ENCODE peak calls at places on chromosome X, in five cellular contexts. One of them, this sample, is unnamed.

GRCh38 chrX:38149016-38149415 is 71.7 kb downstream of the SRPX start:
- DNase-seq in IMR-90: no peak
- DNase-seq in mesendoderm: no peak
- DNase-seq in H9: no peak
- DNase-seq in H1: no peak
- DNase-seq in this sample: no peak

GRCh38 chrX:16807548-16807947 is 21.3 kb downstream of the TXLNG start:
- DNase-seq in H9: no peak
- DNase-seq in H1: no peak
- DNase-seq in mesendoderm: peak; percentile 54
- DNase-seq in IMR-90: peak; percentile 38
- DNase-seq in this sample: no peak

GRCh38 chrX:40434947-40435346 is 145.8 kb upstream of the ATP6AP2 start:
- DNase-seq in mesendoderm: peak; percentile 37
- DNase-seq in IMR-90: peak; percentile 1
- DNase-seq in H9: peak; percentile 76
- DNase-seq in H1: no peak
- DNase-seq in this sample: no peak

GRCh38 chrX:25721564-25721963 is 416.6 kb upstream of the MAGEB18 start:
- DNase-seq in H1: no peak
- DNase-seq in H9: no peak
- DNase-seq in IMR-90: no peak
- DNase-seq in mesendoderm: peak; percentile 4
- DNase-seq in this sample: peak; percentile 0

GRCh38 chrX:139429913-139430312 is 100.6 kb upstream of the F9 start:
- DNase-seq in mesendoderm: peak; percentile 38
- DNase-seq in IMR-90: no peak
- DNase-seq in H9: no peak
- DNase-seq in H1: no peak
- DNase-seq in this sample: no peak

GRCh38 chrX:112051546-112051945 is 31.0 kb downstream of the TRPC5 start:
- DNase-seq in H1: no peak
- DNase-seq in H9: no peak
- DNase-seq in mesendoderm: no peak
- DNase-seq in IMR-90: no peak
- DNase-seq in this sample: no peak

GRCh38 chrX:17464196-17464595 is 89.2 kb downstream of the NHS start:
- DNase-seq in H1: no peak
- DNase-seq in H9: no peak
- DNase-seq in mesendoderm: peak; percentile 44
- DNase-seq in IMR-90: peak; percentile 50
- DNase-seq in this sample: no peak

GRCh38 chrX:46811101-46811500 is 25.7 kb upstream of the RP2 start:
- DNase-seq in IMR-90: no peak
- DNase-seq in H1: no peak
- DNase-seq in mesendoderm: no peak
- DNase-seq in H9: no peak
- DNase-seq in this sample: no peak

GRCh38 chrX:71081348-71082148 is 13.4 kb upstream of the SNX12 start:
- DNase-seq in IMR-90: peak; percentile 45
- DNase-seq in H1: no peak
- DNase-seq in mesendoderm: no peak
- DNase-seq in H9: no peak
- DNase-seq in this sample: no peak

GRCh38 chrX:148865237-148865636 is 364.8 kb downstream of the AFF2 start:
- DNase-seq in H9: no peak
- DNase-seq in mesendoderm: peak; percentile 5
- DNase-seq in H1: no peak
- DNase-seq in IMR-90: no peak
- DNase-seq in this sample: no peak

GRCh38 chrX:129726307-129727111 is 12.3 kb upstream of the XPNPEP2 start:
- DNase-seq in mesendoderm: peak; percentile 76
- DNase-seq in H1: peak; percentile 34
- DNase-seq in H9: peak; percentile 70
- DNase-seq in IMR-90: peak; percentile 69
- DNase-seq in this sample: peak; percentile 47

GRCh38 chrX:69151898-69152297 is 13.4 kb downstream of the PJA1 start:
- DNase-seq in H9: no peak
- DNase-seq in IMR-90: no peak
- DNase-seq in mesendoderm: no peak
- DNase-seq in H1: no peak
- DNase-seq in this sample: no peak

GRCh38 chrX:69146739-69147138 is 18.5 kb downstream of the PJA1 start:
- DNase-seq in IMR-90: no peak
- DNase-seq in H1: no peak
- DNase-seq in mesendoderm: no peak
- DNase-seq in H9: no peak
- DNase-seq in this sample: no peak

GRCh38 chrX:69150294-69150960 is 14.8 kb downstream of the PJA1 start:
- DNase-seq in H1: no peak
- DNase-seq in H9: no peak
- DNase-seq in mesendoderm: peak; percentile 81
- DNase-seq in IMR-90: no peak
- DNase-seq in this sample: no peak

GRCh38 chrX:69152398-69152797 is 12.9 kb downstream of the PJA1 start:
- DNase-seq in H9: peak; percentile 21
- DNase-seq in IMR-90: no peak
- DNase-seq in H1: no peak
- DNase-seq in mesendoderm: no peak
- DNase-seq in this sample: no peak

DNA sequence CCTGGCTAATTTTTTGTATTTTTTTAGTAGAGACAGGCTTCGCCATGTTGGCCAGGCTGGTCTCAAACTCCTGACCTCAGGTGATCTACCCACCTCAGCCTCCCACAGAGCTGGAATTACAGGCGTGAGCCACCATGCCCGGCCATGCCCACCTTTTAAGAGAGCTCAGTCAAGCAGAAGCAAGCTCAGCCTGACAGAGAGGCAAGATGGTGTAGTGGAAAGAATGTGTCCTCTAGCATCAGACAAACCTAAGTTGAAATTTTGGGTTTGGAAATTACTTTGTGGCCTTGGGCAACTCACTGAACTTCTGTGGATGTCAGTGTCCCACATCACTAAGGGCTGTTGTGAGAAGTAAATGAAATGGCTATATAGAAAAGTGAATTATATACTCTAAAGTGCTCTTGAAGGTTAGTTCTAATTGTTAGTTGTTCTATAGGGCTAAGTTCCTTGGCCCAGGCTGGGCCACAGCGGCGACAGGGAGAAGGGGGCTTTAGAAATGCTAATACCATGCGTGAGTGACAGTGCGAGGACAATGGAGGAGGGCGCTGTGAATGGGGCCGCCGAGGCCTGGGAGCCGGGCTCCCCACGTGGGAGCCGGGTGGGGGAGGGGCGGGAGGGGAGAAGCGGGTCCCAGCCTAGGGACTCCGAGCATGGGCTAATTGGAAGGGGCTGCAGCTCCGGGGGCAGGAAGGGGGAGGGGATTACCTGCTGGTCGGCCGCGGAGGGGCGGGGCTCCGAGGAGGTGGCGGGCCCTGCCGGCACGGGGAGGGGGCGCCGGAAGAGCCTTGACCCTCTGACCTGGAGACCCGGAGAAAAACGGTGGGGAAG is 15.6 kb downstream of the PJA1 start:
- DNase-seq in H9: peak; percentile 92
- DNase-seq in mesendoderm: peak; percentile 88
- DNase-seq in H1: no peak
- DNase-seq in IMR-90: no peak
- DNase-seq in this sample: peak; percentile 67
- H4K8ac ChIP-seq in H9: no peak overlapping the region
- H4K8ac ChIP-seq in mesendoderm: no peak overlapping the region
- H4K8ac ChIP-seq in H1: no peak overlapping the region
- H4K8ac ChIP-seq in IMR-90: no peak overlapping the region
- H4K8ac ChIP-seq in this sample: no peak overlapping the region

GRCh38 chrX:103480526-103480925 is 38.8 kb downstream of the RAB40A start:
- DNase-seq in H9: no peak
- DNase-seq in H1: no peak
- DNase-seq in mesendoderm: no peak
- DNase-seq in IMR-90: no peak
- DNase-seq in this sample: no peak
- H4K8ac ChIP-seq in H9: no peak overlapping the region
- H4K8ac ChIP-seq in H1: no peak overlapping the region
- H4K8ac ChIP-seq in mesendoderm: no peak overlapping the region
- H4K8ac ChIP-seq in IMR-90: no peak overlapping the region
- H4K8ac ChIP-seq in this sample: no peak overlapping the region

DNA sequence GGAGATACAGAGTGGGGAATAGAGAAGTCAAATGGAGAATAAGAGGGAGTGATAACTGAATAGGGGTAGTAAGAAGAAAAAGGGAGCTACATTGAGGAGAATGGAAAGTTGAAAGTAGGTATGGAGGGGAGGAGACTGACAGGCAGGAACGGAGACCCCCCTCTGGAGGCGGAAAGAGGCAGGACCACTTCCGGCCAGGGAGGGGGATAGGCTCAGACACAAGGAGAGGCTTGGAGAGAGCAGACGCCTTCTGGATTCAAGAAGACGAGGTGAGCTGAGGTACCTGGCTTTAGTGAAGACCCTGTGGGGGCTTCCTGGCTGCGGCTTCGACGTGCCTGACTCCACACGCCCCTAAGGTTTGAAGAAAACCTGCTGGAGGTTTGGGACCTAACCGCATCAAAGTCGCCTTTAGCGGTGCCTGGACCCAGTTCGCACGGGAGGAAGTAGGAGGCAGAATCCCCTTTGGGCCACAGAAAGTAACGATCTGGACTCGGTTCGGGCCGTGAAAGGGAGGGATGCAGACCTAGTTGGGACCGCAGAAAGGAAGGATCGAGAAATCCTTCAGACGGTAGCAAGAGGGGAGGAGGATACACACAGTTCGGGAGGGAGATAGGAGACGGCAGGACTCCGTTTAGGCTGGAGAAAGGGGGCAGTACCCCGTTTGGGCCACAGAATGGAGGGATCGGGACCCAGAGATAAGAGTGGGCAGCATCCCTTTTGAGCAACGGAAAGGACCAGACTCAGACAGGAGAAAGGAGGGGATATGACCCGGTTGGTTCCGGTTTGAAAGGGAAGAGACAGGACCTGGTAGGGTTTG is at the start of gene TRO:
- DNase-seq in IMR-90: peak; percentile 10
- DNase-seq in H1: no peak
- DNase-seq in mesendoderm: peak; percentile 73
- DNase-seq in H9: peak; percentile 67
- DNase-seq in this sample: peak; percentile 20
- H4K8ac ChIP-seq in IMR-90: peak within 1 kb of the TSS; percentile 78
- H4K8ac ChIP-seq in H1: no peak within 1 kb of the TSS
- H4K8ac ChIP-seq in mesendoderm: no peak within 1 kb of the TSS
- H4K8ac ChIP-seq in H9: no peak within 1 kb of the TSS
- H4K8ac ChIP-seq in this sample: no peak within 1 kb of the TSS

GRCh38 chrX:48003758-48004457 is at the start of gene ZNF182:
- DNase-seq in H9: peak; percentile 93
- DNase-seq in IMR-90: peak; percentile 83
- DNase-seq in H1: peak; percentile 77
- DNase-seq in mesendoderm: peak; percentile 95
- DNase-seq in this sample: peak; percentile 85

GRCh38 chrX:48002929-48003328 is 860 bp downstream of the ZNF182 start:
- DNase-seq in mesendoderm: no peak
- DNase-seq in H1: no peak
- DNase-seq in H9: no peak
- DNase-seq in IMR-90: no peak
- DNase-seq in this sample: no peak

GRCh38 chrX:48003367-48003757 is 427 bp downstream of the ZNF182 start:
- DNase-seq in H9: no peak
- DNase-seq in mesendoderm: no peak
- DNase-seq in IMR-90: no peak
- DNase-seq in H1: no peak
- DNase-seq in this sample: no peak
- H4K8ac ChIP-seq in H9: no peak overlapping the region
- H4K8ac ChIP-seq in mesendoderm: no peak overlapping the region
- H4K8ac ChIP-seq in IMR-90: peak overlapping the region; percentile 96
- H4K8ac ChIP-seq in H1: peak overlapping the region; percentile 79
- H4K8ac ChIP-seq in this sample: no peak overlapping the region

GRCh38 chrX:154398668-154399526 is 720 bp downstream of the RPL10 start:
- DNase-seq in IMR-90: peak; percentile 67
- DNase-seq in H9: peak; percentile 70
- DNase-seq in H1: no peak
- DNase-seq in mesendoderm: peak; percentile 82
- DNase-seq in this sample: no peak
- H4K8ac ChIP-seq in IMR-90: peak overlapping the region; percentile 88
- H4K8ac ChIP-seq in H9: no peak overlapping the region
- H4K8ac ChIP-seq in H1: peak overlapping the region; percentile 90
- H4K8ac ChIP-seq in mesendoderm: no peak overlapping the region
- H4K8ac ChIP-seq in this sample: no peak overlapping the region

GRCh38 chrX:1591863-1592127 is 391 bp downstream of the AKAP17A start:
- DNase-seq in H1: no peak
- DNase-seq in H9: no peak
- DNase-seq in IMR-90: no peak
- DNase-seq in mesendoderm: no peak
- DNase-seq in this sample: no peak
- H4K8ac ChIP-seq in H1: peak overlapping the region; percentile 95
- H4K8ac ChIP-seq in H9: no peak overlapping the region
- H4K8ac ChIP-seq in IMR-90: peak overlapping the region; percentile 9
- H4K8ac ChIP-seq in mesendoderm: no peak overlapping the region
- H4K8ac ChIP-seq in this sample: no peak overlapping the region

DNA sequence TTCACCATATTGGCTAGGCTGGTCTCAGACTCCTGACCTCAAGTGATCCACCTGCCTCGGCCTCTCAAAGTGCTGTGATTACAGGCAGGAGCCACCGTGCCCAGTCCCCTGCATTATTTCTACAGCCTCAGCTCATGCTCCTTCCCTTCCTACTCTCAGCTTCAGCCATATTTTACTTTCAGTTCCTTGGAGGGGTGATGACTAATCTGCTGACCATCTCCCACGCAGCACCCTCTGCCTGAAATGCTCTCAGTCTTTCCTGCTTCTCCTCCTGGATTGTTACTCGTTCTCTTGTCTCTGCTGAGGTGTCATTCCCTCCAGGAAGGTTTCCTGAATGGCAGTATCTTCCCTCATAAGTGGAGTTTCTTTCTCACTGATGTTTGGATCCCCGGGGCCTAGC is 63.3 kb downstream of the MOSPD2 start:
- DNase-seq in IMR-90: peak; percentile 81
- DNase-seq in H1: no peak
- DNase-seq in mesendoderm: peak; percentile 56
- DNase-seq in H9: no peak
- DNase-seq in this sample: no peak
- H4K8ac ChIP-seq in IMR-90: peak overlapping the region; percentile 91
- H4K8ac ChIP-seq in H1: no peak overlapping the region
- H4K8ac ChIP-seq in mesendoderm: no peak overlapping the region
- H4K8ac ChIP-seq in H9: no peak overlapping the region
- H4K8ac ChIP-seq in this sample: no peak overlapping the region

DNA sequence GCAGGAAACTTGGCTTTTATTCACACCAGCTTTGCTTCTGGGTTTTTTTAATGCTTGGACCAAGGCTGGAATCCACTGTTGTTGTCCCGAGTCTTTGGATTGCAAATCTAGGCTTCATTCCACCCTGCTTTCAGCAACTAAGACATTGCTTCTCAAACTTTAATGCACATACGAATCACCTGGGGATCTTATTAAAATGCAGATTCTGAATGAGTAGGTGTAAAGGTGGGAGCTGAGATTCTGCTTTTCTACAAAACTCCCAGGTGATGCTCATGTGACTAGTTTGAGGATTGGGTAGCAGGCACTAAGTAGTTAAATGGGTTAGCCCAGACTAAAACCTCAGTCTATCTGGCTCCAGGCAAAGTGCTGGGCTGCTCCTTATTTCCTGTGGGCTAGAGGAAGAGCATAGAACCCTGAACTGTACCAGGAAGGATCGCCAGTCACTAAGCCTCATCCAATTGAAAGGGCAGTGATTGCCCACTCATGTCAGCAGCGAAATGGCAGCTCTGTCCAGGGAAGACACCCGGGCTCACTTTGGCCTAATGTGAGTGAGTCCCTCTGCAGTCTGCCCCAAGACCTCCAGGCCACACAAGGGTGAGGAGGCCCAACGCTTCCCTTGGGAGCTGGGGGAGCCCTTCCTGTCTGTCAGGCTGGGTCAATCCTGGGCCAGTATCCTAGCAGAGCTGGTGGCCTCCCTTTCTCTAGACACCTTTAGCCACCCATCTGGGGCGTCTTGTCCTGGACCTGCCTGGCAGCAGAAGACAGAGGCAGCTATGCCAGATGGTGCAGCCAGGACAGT is 39.4 kb upstream of the GPC4 start:
- DNase-seq in H1: no peak
- DNase-seq in mesendoderm: no peak
- DNase-seq in H9: peak; percentile 54
- DNase-seq in IMR-90: no peak
- DNase-seq in this sample: no peak
- H4K8ac ChIP-seq in H1: no peak overlapping the region
- H4K8ac ChIP-seq in mesendoderm: no peak overlapping the region
- H4K8ac ChIP-seq in H9: no peak overlapping the region
- H4K8ac ChIP-seq in IMR-90: no peak overlapping the region
- H4K8ac ChIP-seq in this sample: no peak overlapping the region

This sample was measured in neuronal stem cell.